ENCODE peak calls at places on chromosome 1, in six cellular contexts. S is tibial artery; Z is cardiac muscle cell; I is CD8-positive, alpha-beta memory T cell; K is heart left ventricle; D is lung. T is an unnamed sample.

GRCh38 chr1:206589206-206589605 is 23.1 kb downstream of the EIF2D start:
- DNase-seq in S (no peak), Z (no peak), I (no peak), K (no peak), D (peak), T (no peak)

GRCh38 chr1:203295796-203296195 is 9.5 kb upstream of the BTG2 start:
- DNase-seq in S (no peak), Z (no peak), I (no peak), K (no peak), D (no peak), T (no peak)

GRCh38 chr1:156897078-156897825 is 3.7 kb downstream of the PEAR1 start:
- DNase-seq in S (peak), Z (no peak), I (no peak), K (peak), D (no peak), T (no peak)

GRCh38 chr1:171794085-171794484 is 12.6 kb downstream of the METTL13 start:
- DNase-seq in S (no peak), Z (no peak), I (peak), K (no peak), D (no peak), T (no peak)

GRCh38 chr1:115282825-115283224 is 55.2 kb downstream of the NGF start:
- DNase-seq in S (peak), Z (no peak), I (no peak), K (peak), D (peak), T (peak)

GRCh38 chr1:29298175-29298720 is 61.9 kb downstream of the PTPRU start:
- DNase-seq in S (peak), Z (no peak), I (no peak), K (no peak), D (no peak), T (no peak)

GRCh38 chr1:17511188-17511587 is 28.3 kb upstream of the ARHGEF10L start:
- DNase-seq in S (no peak), Z (no peak), I (no peak), K (no peak), D (no peak), T (no peak)

GRCh38 chr1:183609313-183609712 is 19.1 kb upstream of the NCF2 start:
- DNase-seq in S (peak), Z (peak), I (no peak), K (peak), D (peak), T (peak)

GRCh38 chr1:206722751-206723499 is 38.2 kb downstream of the MAPKAPK2 start:
- DNase-seq in S (peak), Z (no peak), I (no peak), K (no peak), D (no peak), T (peak)

GRCh38 chr1:214404154-214404553 is 123.2 kb downstream of the SMYD2 start:
- DNase-seq in S (no peak), Z (no peak), I (no peak), K (no peak), D (no peak), T (no peak)

GRCh38 chr1:158185770-158186705 is 5.3 kb downstream of the CD1D start:
- DNase-seq in S (no peak), Z (no peak), I (no peak), K (no peak), D (no peak), T (no peak)

GRCh38 chr1:204320413-204320812 is 39.3 kb downstream of the PLEKHA6 start:
- DNase-seq in S (no peak), Z (no peak), I (no peak), K (no peak), D (no peak), T (no peak)

GRCh38 chr1:204321665-204322064 is 38.1 kb downstream of the PLEKHA6 start:
- DNase-seq in S (no peak), Z (no peak), I (no peak), K (no peak), D (no peak), T (no peak)

GRCh38 chr1:204323887-204324286 is 35.8 kb downstream of the PLEKHA6 start:
- DNase-seq in S (no peak), Z (peak), I (no peak), K (no peak), D (no peak), T (peak)

GRCh38 chr1:204321051-204321450 is 38.7 kb downstream of the PLEKHA6 start:
- DNase-seq in S (no peak), Z (no peak), I (no peak), K (no peak), D (no peak), T (no peak)

GRCh38 chr1:204322329-204322868 is 37.3 kb downstream of the PLEKHA6 start:
- DNase-seq in S (no peak), Z (no peak), I (no peak), K (no peak), D (no peak), T (no peak)
- H3K27ac ChIP-seq in S (peak), Z (no peak), I (no peak), K (no peak), D (no peak), T (peak)

DNA sequence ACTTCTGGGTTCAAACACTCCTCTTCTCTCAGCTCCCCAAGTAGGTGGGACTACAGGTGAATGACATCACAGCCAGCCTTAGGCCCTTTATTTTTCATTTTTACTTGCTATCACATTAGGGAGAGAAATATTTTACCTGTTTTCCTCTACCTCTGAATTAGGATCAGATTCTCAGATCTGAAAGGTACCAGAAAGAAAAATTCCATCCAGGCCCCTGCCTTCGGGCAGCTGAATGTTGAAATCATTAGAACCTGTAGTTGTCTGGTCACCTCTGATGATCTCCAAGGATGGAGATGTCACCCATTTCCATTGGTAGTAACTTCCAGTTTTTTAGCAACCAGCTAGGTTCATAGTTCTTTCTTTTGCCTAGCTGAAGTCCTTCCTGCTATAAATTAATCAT is 175.6 kb upstream of the TNR start:
- DNase-seq in S (no peak), Z (no peak), I (no peak), K (no peak), D (no peak), T (no peak)
- H3K4me3 ChIP-seq in S (no peak), Z (no peak), I (no peak), K (no peak), D (no peak), T (no peak)

GRCh38 chr1:9286556-9286955 is 6.1 kb upstream of the SPSB1 start:
- DNase-seq in S (no peak), Z (no peak), I (no peak), K (peak), D (no peak), T (no peak)
- H3K27ac ChIP-seq in S (no peak), Z (no peak), I (no peak), K (no peak), D (no peak), T (no peak)

DNA sequence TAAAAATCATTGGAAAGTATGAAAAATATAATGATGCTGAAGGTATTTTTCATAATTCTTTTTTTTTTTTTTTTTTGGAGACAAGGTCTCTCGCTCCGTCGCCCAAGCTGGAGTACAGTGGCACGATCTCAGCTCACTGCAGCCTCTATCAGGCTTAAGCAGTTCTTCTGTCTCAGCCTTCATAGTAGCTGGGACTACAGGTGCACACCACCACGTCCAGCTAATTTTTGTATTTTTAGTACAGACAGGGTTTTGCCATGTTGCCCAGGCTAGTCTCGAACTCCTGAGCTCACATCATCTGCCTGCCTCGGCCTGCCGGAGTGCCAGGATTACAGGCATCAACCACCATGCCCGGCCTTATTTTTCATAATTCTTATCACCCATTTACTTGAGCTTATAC is 13.3 kb downstream of the SMAP2 start:
- DNase-seq in S (no peak), Z (no peak), I (no peak), K (no peak), D (no peak), T (no peak)
- H3K4me3 ChIP-seq in S (no peak), Z (no peak), I (peak), K (no peak), D (no peak), T (no peak)

GRCh38 chr1:109307363-109308021 is 681 bp upstream of the MYBPHL start:
- DNase-seq in S (no peak), Z (peak), I (no peak), K (peak), D (peak), T (peak)
- H3K27ac ChIP-seq in S (peak), Z (peak), I (no peak), K (peak), D (no peak), T (peak)

GRCh38 chr1:21325231-21325718 is 35.0 kb upstream of the ECE1 start:
- DNase-seq in S (no peak), Z (no peak), I (no peak), K (no peak), D (no peak), T (peak)

GRCh38 chr1:21324368-21325137 is 34.3 kb upstream of the ECE1 start:
- DNase-seq in S (peak), Z (no peak), I (peak), K (peak), D (peak), T (peak)

GRCh38 chr1:21325731-21326387 is 35.6 kb upstream of the ECE1 start:
- DNase-seq in S (peak), Z (no peak), I (no peak), K (peak), D (no peak), T (no peak)

GRCh38 chr1:21327566-21328323 is 37.5 kb upstream of the ECE1 start:
- DNase-seq in S (no peak), Z (no peak), I (no peak), K (peak), D (no peak), T (no peak)

DNA sequence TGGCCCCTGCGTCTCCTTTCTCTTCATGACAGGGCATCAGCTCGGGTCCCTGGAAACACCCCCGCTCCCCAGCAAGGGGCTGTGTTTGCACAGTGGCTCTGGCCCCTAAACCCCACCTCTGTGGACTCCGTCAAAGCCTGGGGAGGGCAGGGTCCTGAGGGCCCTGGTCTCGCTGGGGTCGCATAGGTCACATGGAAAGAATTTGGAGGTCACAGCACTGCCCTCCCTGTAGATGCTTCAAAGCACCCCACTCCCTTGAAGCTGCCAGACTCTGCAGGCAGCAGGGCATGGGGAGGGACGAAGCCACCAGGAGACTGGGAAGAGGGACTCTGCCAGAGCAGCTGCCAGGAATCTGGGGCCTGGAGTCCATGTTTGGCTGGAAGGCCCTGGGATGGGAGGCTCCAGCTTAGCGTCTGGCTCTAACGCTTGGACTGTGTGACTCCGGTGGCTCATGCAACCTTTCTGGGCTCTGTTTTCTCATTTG is 36.6 kb upstream of the ECE1 start:
- DNase-seq in S (peak), Z (no peak), I (no peak), K (peak), D (no peak), T (no peak)
- H3K4me3 ChIP-seq in S (no peak), Z (no peak), I (no peak), K (no peak), D (no peak), T (no peak)

DNA sequence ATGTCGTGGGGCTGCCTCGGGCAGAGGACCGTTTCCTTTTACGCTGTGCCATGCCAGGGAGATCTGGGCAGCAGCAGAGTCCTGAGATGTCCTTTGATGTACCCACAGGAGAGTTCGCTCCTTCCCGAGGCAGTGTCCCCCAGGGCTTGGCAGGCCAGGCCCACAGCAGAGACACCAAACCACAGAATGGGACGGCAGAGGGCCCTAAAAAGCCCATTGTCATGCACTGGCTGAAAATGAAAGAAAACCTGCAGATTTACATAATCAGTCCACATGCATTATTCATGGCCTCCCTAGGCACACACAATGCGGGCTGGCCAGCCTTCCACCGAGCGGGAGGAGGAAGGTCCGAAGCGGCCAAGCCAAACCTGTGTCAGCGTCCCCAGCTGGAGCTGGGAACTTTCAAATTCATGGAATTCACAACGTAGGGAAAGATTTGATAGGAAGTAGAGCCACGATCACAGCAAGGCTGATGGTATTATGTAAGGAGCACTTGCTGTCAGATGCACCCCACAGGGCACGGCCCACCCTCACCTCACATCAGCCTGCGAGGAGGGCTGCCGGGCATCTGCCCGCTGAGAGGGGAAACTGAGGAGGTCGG is 25.3 kb upstream of the EFHD2 start:
- DNase-seq in S (no peak), Z (no peak), I (no peak), K (no peak), D (no peak), T (peak)
- H3K27ac ChIP-seq in S (no peak), Z (no peak), I (no peak), K (no peak), D (no peak), T (no peak)

GRCh38 chr1:112748396-112748795 is 33.3 kb upstream of the PPM1J start:
- DNase-seq in S (no peak), Z (no peak), I (no peak), K (no peak), D (no peak), T (no peak)

GRCh38 chr1:112743174-112744018 is 28.3 kb upstream of the PPM1J start:
- DNase-seq in S (no peak), Z (no peak), I (no peak), K (no peak), D (no peak), T (no peak)

DNA sequence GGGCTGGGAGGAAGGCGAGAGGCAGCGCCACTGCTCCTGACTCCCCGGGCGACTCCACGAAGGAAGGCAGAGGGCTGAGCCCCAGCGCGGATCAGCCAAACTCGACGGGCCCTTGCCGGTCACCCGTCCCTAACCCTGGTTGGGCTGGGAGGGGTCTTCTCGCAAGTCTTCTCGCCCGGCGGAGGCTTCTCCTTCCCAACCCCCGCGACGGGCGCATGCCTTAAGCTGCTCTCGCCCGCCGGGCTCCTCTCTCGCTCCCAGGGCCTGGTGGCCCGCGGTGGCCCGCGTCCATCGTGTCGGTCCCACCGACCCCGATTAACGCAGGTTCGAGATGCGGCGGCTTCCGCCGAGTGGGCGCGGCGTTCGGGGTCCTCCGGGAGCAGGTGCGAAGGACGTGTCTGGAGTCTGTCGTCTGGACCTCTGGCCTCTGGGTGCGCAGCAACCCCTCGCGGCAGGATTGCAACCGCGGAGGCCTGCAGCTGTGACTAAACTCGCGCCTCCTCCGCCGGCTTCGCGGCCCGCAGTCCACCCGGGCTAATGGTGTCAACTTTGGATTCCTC is 29.0 kb upstream of the PPM1J start:
- DNase-seq in S (no peak), Z (peak), I (no peak), K (peak), D (no peak), T (peak)
- H3K4me3 ChIP-seq in S (peak), Z (no peak), I (no peak), K (peak), D (no peak), T (peak)

GRCh38 chr1:221961532-221962292 is 219.8 kb upstream of the DUSP10 start:
- DNase-seq in S (no peak), Z (no peak), I (peak), K (no peak), D (peak), T (no peak)
- H3K27ac ChIP-seq in S (no peak), Z (no peak), I (no peak), K (no peak), D (no peak), T (no peak)

DNA sequence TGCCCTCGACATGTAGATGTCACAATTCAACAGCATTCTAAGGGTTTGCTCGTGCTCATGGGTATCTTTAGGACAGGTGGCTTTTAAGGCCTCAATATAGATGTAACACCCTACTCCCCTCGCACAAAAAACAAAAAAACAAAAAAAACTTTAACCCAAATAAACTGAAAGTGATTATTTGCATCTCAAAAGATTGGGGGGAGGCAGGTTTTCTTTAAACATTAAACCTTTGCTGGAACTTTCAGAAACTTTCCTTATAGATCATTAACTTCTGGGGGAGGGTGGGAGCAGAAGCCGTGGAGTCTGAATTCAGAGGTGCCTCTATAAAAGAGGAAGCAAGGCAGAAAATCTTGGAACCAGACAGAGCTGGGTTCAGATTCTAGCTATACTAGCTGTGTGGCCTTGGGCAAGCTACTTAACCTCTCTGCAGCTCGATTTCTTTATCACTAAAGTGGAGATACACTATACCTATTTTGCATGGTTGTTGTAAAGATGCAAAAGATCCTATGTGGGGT is 3.2 kb upstream of the KIAA1614 start:
- DNase-seq in S (no peak), Z (no peak), I (no peak), K (no peak), D (no peak), T (no peak)
- H3K4me3 ChIP-seq in S (no peak), Z (no peak), I (no peak), K (no peak), D (no peak), T (no peak)